ENCODE peak calls at places on chromosomes 2 and 18, in eight cellular contexts. Z, B, T, Q, M, I, E and K are unnamed samples.

GRCh38 chr2:225275443-225275842 is 124.1 kb upstream of the NYAP2 start:
- DNase-seq in Z (no peak), B (no peak), T (no peak), Q (no peak), M (no peak), I (no peak), E (no peak), K (no peak)

GRCh38 chr2:26875083-26875634 is 27.2 kb downstream of the DPYSL5 start:
- DNase-seq in Z (no peak), B (no peak), T (no peak), Q (no peak), M (no peak), I (no peak), E (no peak), K (no peak)

GRCh38 chr2:77521931-77522470 is at the start of gene LRRTM4:
- DNase-seq in Z (peak), B (no peak), T (no peak), Q (no peak), M (no peak), I (no peak), E (no peak), K (no peak)

GRCh38 chr2:230684222-230685164 is 28.1 kb upstream of the CAB39 start:
- DNase-seq in Z (no peak), B (no peak), T (no peak), Q (no peak), M (peak), I (peak), E (peak), K (peak)

GRCh38 chr2:100707016-100707947 is 112.7 kb upstream of the NPAS2 start:
- DNase-seq in Z (no peak), B (no peak), T (no peak), Q (no peak), M (no peak), I (no peak), E (no peak), K (no peak)

GRCh38 chr2:219556413-219556812 is 12.6 kb downstream of the TMEM198 start:
- DNase-seq in Z (no peak), B (no peak), T (no peak), Q (no peak), M (no peak), I (no peak), E (no peak), K (no peak)

GRCh38 chr2:204228169-204228940 is 291.8 kb downstream of the ICOS start:
- DNase-seq in Z (no peak), B (no peak), T (no peak), Q (no peak), M (no peak), I (no peak), E (no peak), K (no peak)

GRCh38 chr18:50986360-50987087 is 18.7 kb downstream of the ELAC1 start:
- DNase-seq in Z (no peak), B (no peak), T (no peak), Q (no peak), M (peak), I (peak), E (peak), K (peak)

GRCh38 chr2:158459161-158460003 is 2.6 kb downstream of the PKP4 start:
- DNase-seq in Z (no peak), B (no peak), T (no peak), Q (no peak), M (no peak), I (no peak), E (no peak), K (peak)

GRCh38 chr2:119407430-119408220 is 24.0 kb upstream of the TMEM37 start:
- DNase-seq in Z (peak), B (no peak), T (no peak), Q (no peak), M (peak), I (peak), E (peak), K (peak)

GRCh38 chr2:213818436-213818835 is 534.2 kb downstream of the SPAG16 start:
- DNase-seq in Z (peak), B (no peak), T (peak), Q (no peak), M (peak), I (no peak), E (peak), K (peak)

GRCh38 chr2:62222674-62223073 is 26.8 kb downstream of the B3GNT2 start:
- DNase-seq in Z (no peak), B (no peak), T (no peak), Q (no peak), M (no peak), I (no peak), E (no peak), K (no peak)

GRCh38 chr2:22536131-22536530 is 848.8 kb upstream of the KLHL29 start:
- DNase-seq in Z (no peak), B (no peak), T (no peak), Q (no peak), M (peak), I (peak), E (no peak), K (no peak)

GRCh38 chr2:240935101-240935876 is 29.2 kb downstream of the CROCC2 start:
- DNase-seq in Z (no peak), B (no peak), T (no peak), Q (no peak), M (no peak), I (no peak), E (no peak), K (no peak)

GRCh38 chr18:13381907-13382682 is 163.5 kb downstream of the LDLRAD4 start:
- DNase-seq in Z (peak), B (no peak), T (no peak), Q (peak), M (no peak), I (peak), E (peak), K (peak)

GRCh38 chr2:196130039-196130825 is 41.1 kb downstream of the STK17B start:
- DNase-seq in Z (no peak), B (no peak), T (no peak), Q (no peak), M (no peak), I (no peak), E (no peak), K (no peak)

GRCh38 chr18:51053822-51054221 is 23.8 kb downstream of the SMAD4 start:
- DNase-seq in Z (no peak), B (no peak), T (no peak), Q (no peak), M (no peak), I (no peak), E (no peak), K (peak)

GRCh38 chr2:215919624-215920243 is 93.6 kb downstream of the MREG start:
- DNase-seq in Z (no peak), B (no peak), T (no peak), Q (no peak), M (no peak), I (no peak), E (no peak), K (no peak)

GRCh38 chr18:80246656-80247402 is 485 bp downstream of the PARD6G start:
- DNase-seq in Z (peak), B (peak), T (no peak), Q (no peak), M (no peak), I (peak), E (no peak), K (no peak)

GRCh38 chr2:235042576-235043515 is 91.0 kb downstream of the SH3BP4 start:
- DNase-seq in Z (no peak), B (no peak), T (no peak), Q (no peak), M (no peak), I (no peak), E (no peak), K (no peak)

GRCh38 chr2:190344275-190344827 is 962 bp downstream of the INPP1 start:
- DNase-seq in Z (peak), B (no peak), T (no peak), Q (no peak), M (peak), I (peak), E (no peak), K (peak)

GRCh38 chr2:43226955-43227829 is 786 bp upstream of the ZFP36L2 start:
- DNase-seq in Z (peak), B (peak), T (no peak), Q (peak), M (peak), I (peak), E (peak), K (peak)

GRCh38 chr2:242029422-242030225 is 160.1 kb downstream of the RTP5 start:
- DNase-seq in Z (no peak), B (peak), T (no peak), Q (no peak), M (no peak), I (no peak), E (no peak), K (no peak)

GRCh38 chr2:131105950-131106801 is 1.0 kb downstream of the PLEKHB2 start:
- DNase-seq in Z (peak), B (no peak), T (no peak), Q (no peak), M (peak), I (peak), E (peak), K (peak)

GRCh38 chr2:31233216-31233615 is 736 bp upstream of the EHD3 start:
- DNase-seq in Z (no peak), B (no peak), T (no peak), Q (no peak), M (no peak), I (peak), E (no peak), K (no peak)

GRCh38 chr2:15042824-15043223 is 410.3 kb downstream of the LRATD1 start:
- DNase-seq in Z (peak), B (no peak), T (peak), Q (no peak), M (no peak), I (peak), E (peak), K (peak)

GRCh38 chr18:11163668-11164067 is 14.3 kb upstream of the PIEZO2 start:
- DNase-seq in Z (peak), B (no peak), T (no peak), Q (no peak), M (no peak), I (no peak), E (peak), K (peak)

GRCh38 chr2:132721938-132722337 is 51.9 kb upstream of the LYPD1 start:
- DNase-seq in Z (no peak), B (no peak), T (no peak), Q (no peak), M (no peak), I (no peak), E (peak), K (no peak)

GRCh38 chr18:5951515-5952081 is 56.3 kb upstream of the TMEM200C start:
- DNase-seq in Z (no peak), B (no peak), T (no peak), Q (no peak), M (no peak), I (no peak), E (no peak), K (no peak)
- TF ChIP-seq CTCF in Z (no peak), B (no peak), T (no peak), Q (no peak), M (no peak), I (no peak), E (no peak), K (no peak)

GRCh38 chr2:237922641-237923361 is 44.0 kb upstream of the UBE2F start:
- DNase-seq in Z (no peak), B (no peak), T (no peak), Q (no peak), M (no peak), I (no peak), E (no peak), K (no peak)
- TF ChIP-seq CTCF in Z (no peak), B (no peak), T (no peak), Q (no peak), M (no peak), I (no peak), E (no peak), K (no peak)

GRCh38 chr18:63073481-63073880 is 246.1 kb downstream of the BCL2 start:
- DNase-seq in Z (no peak), B (no peak), T (no peak), Q (no peak), M (no peak), I (no peak), E (no peak), K (no peak)
- TF ChIP-seq CTCF in Z (no peak), B (no peak), T (no peak), Q (no peak), M (no peak), I (no peak), E (no peak), K (no peak)

GRCh38 chr2:44936275-44936674 is 5.2 kb upstream of the SIX3 start:
- DNase-seq in Z (no peak), B (no peak), T (no peak), Q (no peak), M (no peak), I (no peak), E (no peak), K (no peak)

GRCh38 chr2:44936715-44937687 is 4.5 kb upstream of the SIX3 start:
- DNase-seq in Z (no peak), B (no peak), T (no peak), Q (no peak), M (no peak), I (no peak), E (no peak), K (no peak)

GRCh38 chr2:44939074-44940052 is 2.1 kb upstream of the SIX3 start:
- DNase-seq in Z (no peak), B (no peak), T (no peak), Q (no peak), M (no peak), I (no peak), E (no peak), K (no peak)

GRCh38 chr2:44938287-44939073 is 3.0 kb upstream of the SIX3 start:
- DNase-seq in Z (no peak), B (no peak), T (no peak), Q (no peak), M (no peak), I (no peak), E (no peak), K (no peak)

DNA sequence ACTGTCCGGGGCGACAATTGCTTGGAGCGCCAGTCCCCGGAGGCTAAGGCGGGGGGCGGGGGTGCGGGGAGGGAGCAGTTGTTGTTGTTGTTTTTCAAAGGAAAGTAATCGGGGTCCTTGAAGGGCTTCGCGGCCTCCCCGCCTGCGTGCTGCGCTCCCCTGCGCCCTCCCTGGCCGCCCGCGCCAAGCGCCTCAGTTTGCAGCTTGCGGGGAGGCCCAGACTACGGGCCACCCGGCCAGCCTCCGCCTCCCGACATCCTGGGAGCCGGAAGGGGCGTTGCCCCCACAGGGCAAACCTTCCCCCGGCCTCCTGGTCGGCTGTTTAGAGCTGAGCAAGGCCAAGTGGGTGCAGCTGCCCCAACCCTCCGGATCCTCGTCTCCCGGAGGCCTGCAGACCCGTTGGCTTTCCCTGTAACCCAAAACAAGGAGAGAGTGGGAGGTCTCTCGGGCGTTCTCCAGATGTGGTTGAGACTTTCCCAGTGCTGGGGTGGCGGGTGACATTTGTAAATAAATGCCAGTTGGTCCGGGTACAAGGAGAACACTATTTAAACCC is 3.7 kb upstream of the SIX3 start:
- DNase-seq in Z (no peak), B (no peak), T (no peak), Q (no peak), M (no peak), I (no peak), E (no peak), K (no peak)
- TF ChIP-seq CTCF in Z (no peak), B (no peak), T (no peak), Q (no peak), M (no peak), I (no peak), E (no peak), K (no peak)

GRCh38 chr2:6828299-6828584 is 37.5 kb downstream of the CMPK2 start:
- DNase-seq in Z (peak), B (no peak), T (no peak), Q (no peak), M (peak), I (peak), E (peak), K (peak)
- TF ChIP-seq CTCF in Z (peak), B (peak), T (peak), Q (peak), M (peak), I (peak), E (peak), K (peak)